ENCODE peak calls at places on chromosome 7, in ten cellular contexts. R is lung, A is tibial nerve, G is cardiac muscle cell, L is upper lobe of right lung, Y is breast epithelium, P is RWPE2, W is lower lobe of right lung, V is hepatocyte, Z is esophagus squamous epithelium. E is an unnamed sample.

GRCh38 chr7:35985126-35985754 is 167.8 kb upstream of the EEPD1 start:
- DNase-seq in A (peak), L (peak), V (peak), G (peak), Z (peak), P (no peak), W (peak), R (peak), Y (peak), E (peak)

GRCh38 chr7:10918093-10918590 is 55.5 kb upstream of the PHF14 start:
- DNase-seq in L (no peak), W (no peak), P (no peak), A (no peak), G (no peak), V (no peak), Y (no peak), Z (no peak), R (no peak), E (no peak)

GRCh38 chr7:102412548-102412947 is 16.4 kb downstream of the PRKRIP1 start:
- DNase-seq in Z (no peak), W (no peak), V (no peak), A (no peak), L (no peak), P (no peak), R (no peak), G (peak), Y (no peak), E (peak)

GRCh38 chr7:117564080-117564479 is 84.3 kb downstream of the CFTR start:
- DNase-seq in W (no peak), L (no peak), G (no peak), A (no peak), P (no peak), R (no peak), Z (no peak), V (peak), Y (no peak), E (no peak)

GRCh38 chr7:45082031-45082830 is 6.5 kb downstream of the NACAD start:
- DNase-seq in P (peak), L (peak), G (peak), Z (no peak), V (no peak), A (no peak), Y (no peak), W (no peak), R (no peak), E (peak)

GRCh38 chr7:134900430-134900876 is 85.9 kb upstream of the AGBL3 start:
- DNase-seq in V (no peak), G (no peak), W (no peak), R (no peak), P (no peak), Z (no peak), Y (no peak), A (no peak), L (no peak), E (no peak)

GRCh38 chr7:3207387-3207786 is 93.7 kb upstream of the SDK1 start:
- DNase-seq in V (no peak), P (no peak), Z (no peak), G (no peak), R (no peak), A (no peak), L (no peak), Y (no peak), W (no peak), E (no peak)

GRCh38 chr7:38368191-38368605 is 94.8 kb upstream of the TARP start:
- DNase-seq in R (peak), W (peak), L (peak), Y (peak), G (peak), A (peak), P (peak), V (peak), Z (no peak), E (no peak)

GRCh38 chr7:129741743-129742213 is 130.3 kb downstream of the NRF1 start:
- DNase-seq in V (peak), Z (no peak), L (no peak), R (no peak), G (no peak), P (no peak), A (no peak), W (no peak), Y (no peak), E (peak)

GRCh38 chr7:85316489-85316888 is 129.6 kb upstream of the SEMA3D start:
- DNase-seq in Z (no peak), R (no peak), V (no peak), W (no peak), L (no peak), P (no peak), A (no peak), G (no peak), Y (no peak), E (no peak)

GRCh38 chr7:156777364-156778069 is 115.5 kb downstream of the LMBR1 start:
- DNase-seq in P (no peak), Z (no peak), L (no peak), Y (no peak), A (no peak), R (no peak), V (no peak), W (no peak), G (no peak), E (no peak)

GRCh38 chr7:1359051-1359400 is 100.2 kb downstream of the MICALL2 start:
- DNase-seq in G (no peak), L (no peak), W (peak), Y (no peak), V (no peak), A (no peak), R (no peak), Z (no peak), P (peak), E (no peak)

GRCh38 chr7:35035511-35035921 is 1.8 kb downstream of the DPY19L1 start:
- DNase-seq in L (no peak), Y (no peak), W (no peak), A (no peak), Z (no peak), P (no peak), G (peak), R (no peak), V (peak), E (peak)

GRCh38 chr7:46738165-46738564 is 817.1 kb upstream of the IGFBP3 start:
- DNase-seq in Z (no peak), W (no peak), G (no peak), L (no peak), P (no peak), Y (no peak), R (no peak), A (no peak), V (no peak), E (no peak)

GRCh38 chr7:88092676-88092999 is 127.2 kb downstream of the SRI start:
- DNase-seq in G (no peak), V (no peak), P (no peak), Z (no peak), R (no peak), L (no peak), A (no peak), Y (no peak), W (no peak), E (no peak)

GRCh38 chr7:140059288-140060242 is 3.2 kb downstream of the PARP12 start:
- DNase-seq in Y (no peak), P (no peak), R (peak), L (no peak), W (peak), A (no peak), G (peak), V (peak), Z (no peak), E (no peak)

GRCh38 chr7:87653178-87653577 is 25.0 kb downstream of the RUNDC3B start:
- DNase-seq in Z (no peak), L (no peak), G (no peak), W (no peak), Y (no peak), A (no peak), P (no peak), R (no peak), V (no peak), E (no peak)

GRCh38 chr7:118755067-118755625 is 530.6 kb downstream of the ANKRD7 start:
- DNase-seq in Z (no peak), G (no peak), P (peak), A (no peak), V (no peak), R (no peak), W (no peak), Y (no peak), L (no peak), E (no peak)

GRCh38 chr7:157932498-157933218 is 595.9 kb downstream of the DNAJB6 start:
- DNase-seq in R (no peak), Y (no peak), Z (no peak), G (no peak), V (no peak), A (no peak), L (no peak), W (no peak), P (no peak), E (no peak)

GRCh38 chr7:118389629-118390028 is 165.1 kb downstream of the ANKRD7 start:
- DNase-seq in R (no peak), A (no peak), L (no peak), Y (no peak), W (no peak), V (no peak), G (no peak), P (no peak), Z (no peak), E (no peak)

GRCh38 chr7:85102813-85103350 is 84.0 kb downstream of the SEMA3D start:
- DNase-seq in Z (no peak), P (no peak), V (no peak), A (no peak), L (no peak), G (peak), W (no peak), Y (no peak), R (no peak), E (no peak)

GRCh38 chr7:17725761-17726160 is 214.5 kb downstream of the SNX13 start:
- DNase-seq in Y (no peak), Z (no peak), R (no peak), V (no peak), L (no peak), G (peak), P (no peak), W (no peak), A (no peak), E (no peak)

GRCh38 chr7:149027055-149027454 is 1.2 kb downstream of the PDIA4 start:
- DNase-seq in L (no peak), P (no peak), R (no peak), Y (no peak), A (no peak), G (no peak), Z (no peak), V (no peak), W (no peak), E (no peak)

GRCh38 chr7:155380221-155380861 is 77.6 kb upstream of the EN2 start:
- DNase-seq in Z (no peak), G (peak), P (no peak), A (peak), L (peak), W (peak), Y (peak), R (peak), V (peak), E (peak)

GRCh38 chr7:2633538-2634264 is 1.9 kb downstream of the TTYH3 start:
- DNase-seq in Z (no peak), R (peak), P (no peak), G (peak), Y (no peak), W (no peak), V (peak), L (peak), A (no peak), E (no peak)

GRCh38 chr7:148503900-148504487 is 86.6 kb upstream of the C7orf33 start:
- DNase-seq in W (no peak), P (no peak), L (no peak), V (peak), Y (no peak), Z (no peak), A (no peak), R (no peak), G (peak), E (no peak)

GRCh38 chr7:36781011-36781738 is 56.9 kb upstream of the AOAH start:
- DNase-seq in P (no peak), A (no peak), L (no peak), Z (no peak), R (no peak), G (no peak), W (no peak), V (no peak), Y (no peak), E (no peak)

GRCh38 chr7:36726311-36726710 is 2.0 kb upstream of the AOAH start:
- DNase-seq in Y (no peak), P (no peak), V (no peak), L (no peak), G (no peak), R (no peak), Z (no peak), A (no peak), W (no peak), E (no peak)

GRCh38 chr7:46811529-46811928 is 770.4 kb downstream of the TNS3 start:
- DNase-seq in A (peak), V (peak), R (no peak), P (no peak), L (no peak), Z (no peak), Y (no peak), W (no peak), G (peak), E (no peak)

GRCh38 chr7:85489498-85489897 is 302.6 kb upstream of the SEMA3D start:
- DNase-seq in L (no peak), A (no peak), R (no peak), Z (no peak), G (peak), W (no peak), Y (no peak), V (peak), P (no peak), E (no peak)

GRCh38 chr7:126791306-126791705 is 461.4 kb downstream of the GRM8 start:
- DNase-seq in L (no peak), V (no peak), W (no peak), G (no peak), A (no peak), P (no peak), Z (no peak), R (no peak), Y (no peak), E (no peak)

GRCh38 chr7:70620333-70621055 is 511.4 kb upstream of the GALNT17 start:
- DNase-seq in R (no peak), W (no peak), G (no peak), V (no peak), Z (no peak), L (no peak), Y (no peak), A (no peak), P (no peak), E (peak)

GRCh38 chr7:70619659-70620058 is 512.3 kb upstream of the GALNT17 start:
- DNase-seq in R (no peak), P (no peak), Y (no peak), V (no peak), A (no peak), G (no peak), W (no peak), L (no peak), Z (no peak), E (no peak)

GRCh38 chr7:70616821-70617220 is 515.1 kb upstream of the GALNT17 start:
- DNase-seq in L (no peak), Z (no peak), A (no peak), V (no peak), R (no peak), Y (no peak), P (no peak), G (no peak), W (no peak), E (no peak)

GRCh38 chr7:70618020-70618551 is 513.9 kb upstream of the GALNT17 start:
- DNase-seq in R (no peak), A (no peak), V (no peak), Z (no peak), P (no peak), G (no peak), Y (no peak), L (no peak), W (no peak), E (no peak)

DNA sequence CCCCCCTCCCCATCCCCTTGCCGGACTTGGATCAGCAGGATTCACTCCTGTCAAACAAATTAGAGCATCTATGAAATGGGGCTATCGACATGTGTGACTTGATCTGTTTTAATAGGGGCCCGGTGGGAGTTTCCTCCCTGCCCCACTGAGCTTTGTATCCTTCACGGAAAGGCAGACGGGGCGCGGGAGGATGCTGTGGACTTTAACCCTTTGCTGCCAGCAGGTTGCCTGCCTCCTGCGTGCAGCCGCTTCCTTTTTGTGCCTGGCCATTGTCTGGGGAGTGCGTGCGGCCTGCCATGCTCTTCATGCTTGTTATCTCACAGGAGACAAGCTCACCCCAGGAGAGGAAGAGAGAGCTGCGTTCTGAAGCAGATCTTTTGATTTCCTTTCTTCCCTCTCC is 512.8 kb upstream of the GALNT17 start:
- DNase-seq in G (no peak), Z (no peak), L (no peak), Y (no peak), P (no peak), R (no peak), V (no peak), A (no peak), W (no peak), E (no peak)
- H3K4me3 ChIP-seq in G (no peak), Z (no peak), L (no peak), Y (no peak), P (no peak), R (no peak), V (no peak), A (no peak), W (no peak), E (no peak)

DNA sequence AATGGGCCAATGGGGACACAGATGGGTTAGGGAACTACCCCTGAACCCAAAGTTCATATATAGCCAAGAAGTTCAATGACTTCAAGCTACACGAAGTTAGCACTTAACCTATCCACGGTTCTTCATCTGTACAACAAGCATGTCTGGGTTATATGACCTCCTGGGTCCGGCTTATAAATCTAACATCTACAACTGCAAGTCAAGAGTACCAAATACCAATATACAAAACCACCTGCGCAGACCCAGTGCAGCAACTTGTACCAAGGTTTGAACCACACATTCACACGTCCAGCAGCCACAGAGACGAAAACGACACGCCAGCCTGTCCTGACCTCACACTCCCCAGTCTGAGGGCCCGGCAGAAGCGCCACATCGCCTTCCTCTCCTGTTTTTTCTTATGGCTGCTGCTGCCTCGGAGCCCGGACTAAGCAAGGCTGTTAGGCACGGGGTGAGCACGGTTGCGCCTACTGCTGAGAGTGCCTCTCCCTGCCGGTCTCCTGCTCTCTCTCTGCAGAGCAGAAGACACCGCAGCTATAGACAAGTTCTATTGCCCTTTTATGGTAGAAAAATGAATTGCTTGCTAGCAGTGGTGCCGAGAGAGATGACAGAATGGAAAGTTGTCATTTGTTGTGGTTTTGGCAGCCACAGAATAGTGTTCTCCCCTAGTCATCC is 86.3 kb downstream of the RNF216 start:
- DNase-seq in Z (no peak), L (no peak), Y (no peak), P (no peak), A (no peak), V (peak), G (peak), R (no peak), W (no peak), E (no peak)
- H3K27ac ChIP-seq in Z (peak), L (peak), Y (peak), P (no peak), A (peak), V (peak), G (peak), R (peak), W (peak), E (peak)

GRCh38 chr7:43211276-43211675 is 98.8 kb downstream of the HECW1 start:
- DNase-seq in Z (no peak), Y (no peak), R (no peak), L (no peak), A (no peak), V (no peak), W (no peak), G (no peak), P (no peak), E (no peak)
- TF ChIP-seq CTCF in Z (no peak), Y (no peak), R (no peak), L (no peak), A (no peak), V (no peak), W (no peak), G (no peak), P (no peak), E (no peak)

GRCh38 chr7:128132426-128133069 is 101.3 kb upstream of the LRRC4 start:
- DNase-seq in L (no peak), A (no peak), R (no peak), W (no peak), Y (no peak), V (no peak), G (no peak), P (no peak), Z (no peak), E (no peak)

GRCh38 chr7:128131115-128131514 is 99.9 kb upstream of the LRRC4 start:
- DNase-seq in A (no peak), G (no peak), Y (no peak), R (no peak), P (no peak), V (no peak), L (no peak), Z (no peak), W (no peak), E (no peak)

GRCh38 chr7:128129224-128129864 is 98.1 kb upstream of the LRRC4 start:
- DNase-seq in W (no peak), R (peak), A (no peak), V (no peak), P (no peak), L (no peak), Y (no peak), Z (no peak), G (no peak), E (no peak)

GRCh38 chr7:128128401-128128800 is 97.2 kb upstream of the LRRC4 start:
- DNase-seq in A (no peak), R (no peak), P (no peak), G (no peak), V (no peak), Y (no peak), L (no peak), Z (no peak), W (no peak), E (no peak)

DNA sequence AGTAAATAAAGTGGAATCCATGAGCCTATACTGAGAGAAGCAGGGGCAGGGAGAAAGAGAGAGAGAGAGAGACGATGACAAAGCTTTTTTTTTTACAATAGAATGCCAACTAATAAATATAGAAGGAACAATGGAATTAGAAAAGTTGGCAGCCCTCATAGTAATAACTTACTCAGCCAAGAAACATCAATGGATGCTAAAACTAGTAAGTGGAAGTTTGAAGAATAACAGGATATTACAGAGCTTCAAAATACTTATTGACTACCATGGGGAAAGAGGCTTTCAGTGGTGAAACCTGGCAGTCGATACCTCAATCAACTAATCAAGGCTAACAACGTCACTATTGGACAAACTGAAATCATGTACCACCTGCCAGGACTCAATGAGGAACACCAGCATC is 100.5 kb upstream of the LRRC4 start:
- DNase-seq in W (no peak), L (no peak), Y (no peak), R (no peak), A (no peak), V (no peak), G (no peak), Z (no peak), P (no peak), E (no peak)
- H3K4me3 ChIP-seq in W (no peak), L (no peak), Y (no peak), R (no peak), A (no peak), V (no peak), G (no peak), Z (no peak), P (no peak), E (no peak)

GRCh38 chr7:6273380-6273837 is 985 bp upstream of the CYTH3 start:
- DNase-seq in L (no peak), A (no peak), R (no peak), P (no peak), W (no peak), V (no peak), G (no peak), Y (no peak), Z (no peak), E (no peak)
- H3K27ac ChIP-seq in L (no peak), A (no peak), R (no peak), P (peak), W (no peak), V (no peak), G (no peak), Y (no peak), Z (no peak), E (no peak)

E was measured in dorsolateral prefrontal cortex.